ENCODE peak calls at places on chromosomes 2 and 18, in eight cellular contexts. I is heart left ventricle, E is body of pancreas, X is pancreas, U is MM.1S, T is fibroblast of lung, P is tibial artery, V is stomach. S is an unnamed sample.

GRCh38 chr2:26840937-26841610 is 6.9 kb upstream of the DPYSL5 start:
- DNase-seq in I (no peak), E (no peak), X (no peak), U (no peak), T (no peak), P (no peak), V (no peak), S (no peak)

GRCh38 chr18:10588975-10589374 is 63.1 kb downstream of the NAPG start:
- DNase-seq in I (no peak), E (no peak), X (no peak), U (no peak), T (no peak), P (no peak), V (no peak), S (no peak)

GRCh38 chr2:67833632-67834031 is 229.2 kb downstream of the C1D start:
- DNase-seq in I (no peak), E (no peak), X (no peak), U (no peak), T (no peak), P (no peak), V (no peak), S (no peak)

GRCh38 chr18:3234457-3234856 is 13.1 kb upstream of the MYL12A start:
- DNase-seq in I (no peak), E (no peak), X (no peak), U (no peak), T (no peak), P (no peak), V (no peak), S (no peak)

GRCh38 chr18:40949138-40949949 is 1005.7 kb upstream of the PIK3C3 start:
- DNase-seq in I (no peak), E (no peak), X (no peak), U (no peak), T (no peak), P (no peak), V (no peak), S (no peak)

GRCh38 chr2:157194097-157194688 is 63.3 kb upstream of the GALNT5 start:
- DNase-seq in I (no peak), E (peak; percentile 33), X (no peak), U (peak; percentile 78), T (peak; percentile 62), P (no peak), V (no peak), S (peak; percentile 28)

GRCh38 chr2:201180010-201180409 is 2.9 kb upstream of the CASP10 start:
- DNase-seq in I (no peak), E (no peak), X (no peak), U (no peak), T (no peak), P (no peak), V (no peak), S (no peak)

GRCh38 chr2:36706451-36706850 is 9.9 kb downstream of the VIT start:
- DNase-seq in I (no peak), E (no peak), X (no peak), U (no peak), T (no peak), P (no peak), V (no peak), S (no peak)

GRCh38 chr2:180002198-180002597 is 4.9 kb downstream of the CWC22 start:
- DNase-seq in I (no peak), E (no peak), X (no peak), U (no peak), T (no peak), P (no peak), V (no peak), S (no peak)

GRCh38 chr2:216448829-216449228 is 36.5 kb downstream of the SMARCAL1 start:
- DNase-seq in I (no peak), E (no peak), X (no peak), U (no peak), T (no peak), P (no peak), V (no peak), S (no peak)

GRCh38 chr18:75265255-75265654 is 54.7 kb downstream of the TSHZ1 start:
- DNase-seq in I (no peak), E (no peak), X (no peak), U (no peak), T (no peak), P (no peak), V (no peak), S (no peak)

GRCh38 chr2:109446531-109447131 is 167.1 kb downstream of the SEPTIN10 start:
- DNase-seq in I (peak; percentile 42), E (no peak), X (no peak), U (no peak), T (no peak), P (no peak), V (no peak), S (no peak)

GRCh38 chr2:161161074-161161577 is 898 bp downstream of the TANK start:
- DNase-seq in I (no peak), E (no peak), X (no peak), U (peak; percentile 34), T (no peak), P (no peak), V (no peak), S (no peak)

GRCh38 chr2:159187095-159187494 is 99.4 kb downstream of the WDSUB1 start:
- DNase-seq in I (no peak), E (no peak), X (no peak), U (no peak), T (peak; percentile 77), P (no peak), V (no peak), S (no peak)

GRCh38 chr2:235301202-235302076 is 192.4 kb upstream of the AGAP1 start:
- DNase-seq in I (no peak), E (no peak), X (no peak), U (no peak), T (no peak), P (no peak), V (no peak), S (no peak)

GRCh38 chr18:35178260-35178659 is 62.6 kb upstream of the ZNF397 start:
- DNase-seq in I (no peak), E (no peak), X (no peak), U (no peak), T (peak; percentile 90), P (no peak), V (no peak), S (no peak)

GRCh38 chr2:160731856-160732255 is 238.2 kb upstream of the RBMS1 start:
- DNase-seq in I (no peak), E (no peak), X (no peak), U (no peak), T (no peak), P (no peak), V (no peak), S (no peak)

GRCh38 chr2:231191896-231192872 is 6.2 kb upstream of the ARMC9 start:
- DNase-seq in I (peak; percentile 79), E (peak; percentile 56), X (no peak), U (no peak), T (peak; percentile 74), P (peak; percentile 92), V (peak; percentile 73), S (peak; percentile 73)

GRCh38 chr2:103183061-103183460 is 421.2 kb downstream of the TMEM182 start:
- DNase-seq in I (no peak), E (no peak), X (no peak), U (no peak), T (no peak), P (no peak), V (no peak), S (no peak)
- TF ChIP-seq CTCF in I (no peak), E (no peak), X (no peak), U (peak; percentile 29), T (no peak), P (no peak), V (no peak), S (no peak)

DNA sequence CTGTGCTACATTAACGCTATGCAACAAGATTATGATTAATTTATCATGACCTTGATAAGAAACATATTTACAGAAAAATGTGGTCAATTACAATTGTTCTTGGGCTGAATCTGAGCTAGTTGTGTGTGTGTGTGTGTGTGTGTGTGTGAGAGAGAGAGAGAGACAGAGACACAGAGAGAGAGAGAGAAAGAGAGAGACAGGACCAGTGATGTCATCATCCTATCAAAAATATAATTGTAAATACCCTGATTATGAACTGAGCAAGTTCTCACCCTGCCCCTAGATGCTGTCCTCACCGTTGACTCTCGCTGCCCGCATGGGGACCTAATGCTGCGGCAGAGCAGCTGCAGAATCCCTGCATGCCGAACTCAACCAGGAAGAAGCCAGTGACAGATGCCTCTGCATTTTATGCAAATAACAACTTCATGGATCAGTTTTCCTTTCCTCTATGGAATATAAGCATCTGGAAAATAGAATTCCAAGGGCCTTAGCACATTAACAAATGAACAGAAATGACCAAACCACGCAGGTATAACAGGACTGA is 512.5 kb downstream of the PLCL1 start:
- DNase-seq in I (no peak), E (no peak), X (no peak), U (no peak), T (no peak), P (no peak), V (no peak), S (no peak)
- H3K4me3 ChIP-seq in I (no peak overlapping the region), E (no peak overlapping the region), X (no peak overlapping the region), U (no peak overlapping the region), T (no peak overlapping the region), P (no peak overlapping the region), V (no peak overlapping the region), S (no peak overlapping the region)

GRCh38 chr18:79525556-79526467 is 130.1 kb downstream of the NFATC1 start:
- DNase-seq in I (peak; percentile 76), E (no peak), X (no peak), U (no peak), T (peak; percentile 31), P (peak; percentile 62), V (peak; percentile 71), S (peak; percentile 53)
- H3K4me1 ChIP-seq in I (peaks cover 13% of the 10 kb centered on the region), E (no peaks in the 10 kb centered on the region), X (no peaks in the 10 kb centered on the region), U (no peaks in the 10 kb centered on the region), T (no peaks in the 10 kb centered on the region), P (peaks cover 15% of the 10 kb centered on the region), V (peaks cover 14% of the 10 kb centered on the region), S (peaks cover 14% of the 10 kb centered on the region)

GRCh38 chr2:238839428-238839827 is 8.5 kb upstream of the TWIST2 start:
- DNase-seq in I (no peak), E (no peak), X (no peak), U (no peak), T (no peak), P (no peak), V (no peak), S (no peak)

GRCh38 chr2:238834982-238835381 is 12.9 kb upstream of the TWIST2 start:
- DNase-seq in I (no peak), E (no peak), X (no peak), U (no peak), T (no peak), P (no peak), V (no peak), S (no peak)

GRCh38 chr2:238831177-238831576 is 16.7 kb upstream of the TWIST2 start:
- DNase-seq in I (no peak), E (no peak), X (no peak), U (no peak), T (no peak), P (no peak), V (no peak), S (no peak)

GRCh38 chr2:238838786-238839327 is 9.0 kb upstream of the TWIST2 start:
- DNase-seq in I (no peak), E (no peak), X (no peak), U (no peak), T (no peak), P (no peak), V (no peak), S (no peak)

GRCh38 chr2:238835726-238836301 is 12.1 kb upstream of the TWIST2 start:
- DNase-seq in I (no peak), E (no peak), X (no peak), U (no peak), T (no peak), P (no peak), V (no peak), S (no peak)
- TF ChIP-seq CTCF in I (no peak), E (no peak), X (no peak), U (no peak), T (no peak), P (no peak), V (no peak), S (no peak)

GRCh38 chr2:42102606-42103450 is 55.0 kb downstream of the PKDCC start:
- DNase-seq in I (peak; percentile 80), E (peak; percentile 75), X (peak; percentile 65), U (no peak), T (peak; percentile 60), P (no peak), V (peak; percentile 61), S (peak; percentile 78)
- H3K4me3 ChIP-seq in I (peak overlapping the region; percentile 54), E (no peak overlapping the region), X (peak overlapping the region; percentile 49), U (peak overlapping the region; percentile 57), T (no peak overlapping the region), P (peak overlapping the region; percentile 52), V (peak overlapping the region; percentile 52), S (peak overlapping the region; percentile 49)